ENCODE peak calls at places on chromosome 11, in eight cellular contexts. One of them, this sample, is unnamed.

GRCh38 chr11:102451041-102451692 is 1.4 kb downstream of the TMEM123 start:
- DNase-seq in HL-60: no peak
- DNase-seq in stimulated activated CD8-positive, alpha-beta memory T cell treated with anti-CD3 and anti-CD28 coated beads, Interleukin-15, amount 100 ng/mL, for 4 hours: no peak
- DNase-seq in A172: no peak
- DNase-seq in iPS DF 19.7: no peak
- DNase-seq in NCI-H1092 treated with DMSO at 0.1 percent for 48 hours: no peak
- DNase-seq in fibroblast of lung: no peak
- DNase-seq in anterior cingulate cortex: no peak
- DNase-seq in this sample: no peak

GRCh38 chr11:121595717-121596156 is 143.0 kb upstream of the SORL1-AS1 start:
- DNase-seq in stimulated activated CD8-positive, alpha-beta memory T cell treated with anti-CD3 and anti-CD28 coated beads, Interleukin-15, amount 100 ng/mL, for 4 hours: no peak
- DNase-seq in A172: peak; percentile 90
- DNase-seq in iPS DF 19.7: no peak
- DNase-seq in HL-60: no peak
- DNase-seq in anterior cingulate cortex: no peak
- DNase-seq in NCI-H1092 treated with DMSO at 0.1 percent for 48 hours: no peak
- DNase-seq in fibroblast of lung: peak; percentile 100
- DNase-seq in this sample: no peak

GRCh38 chr11:45815747-45816146 is 10.8 kb downstream of the SLC35C1 start:
- DNase-seq in HL-60: no peak
- DNase-seq in iPS DF 19.7: no peak
- DNase-seq in fibroblast of lung: peak; percentile 23
- DNase-seq in NCI-H1092 treated with DMSO at 0.1 percent for 48 hours: no peak
- DNase-seq in A172: peak; percentile 22
- DNase-seq in anterior cingulate cortex: no peak
- DNase-seq in stimulated activated CD8-positive, alpha-beta memory T cell treated with anti-CD3 and anti-CD28 coated beads, Interleukin-15, amount 100 ng/mL, for 4 hours: no peak
- DNase-seq in this sample: no peak

GRCh38 chr11:12205330-12205729 is 94.9 kb downstream of the MICAL2 start:
- DNase-seq in iPS DF 19.7: no peak
- DNase-seq in A172: no peak
- DNase-seq in HL-60: no peak
- DNase-seq in fibroblast of lung: peak; percentile 82
- DNase-seq in anterior cingulate cortex: no peak
- DNase-seq in stimulated activated CD8-positive, alpha-beta memory T cell treated with anti-CD3 and anti-CD28 coated beads, Interleukin-15, amount 100 ng/mL, for 4 hours: no peak
- DNase-seq in NCI-H1092 treated with DMSO at 0.1 percent for 48 hours: no peak
- DNase-seq in this sample: no peak

GRCh38 chr11:65636810-65637557 is 917 bp upstream of the SIPA1 start:
- DNase-seq in anterior cingulate cortex: no peak
- DNase-seq in stimulated activated CD8-positive, alpha-beta memory T cell treated with anti-CD3 and anti-CD28 coated beads, Interleukin-15, amount 100 ng/mL, for 4 hours: no peak
- DNase-seq in HL-60: no peak
- DNase-seq in fibroblast of lung: no peak
- DNase-seq in NCI-H1092 treated with DMSO at 0.1 percent for 48 hours: no peak
- DNase-seq in A172: no peak
- DNase-seq in iPS DF 19.7: no peak
- DNase-seq in this sample: no peak

GRCh38 chr11:116312560-116313340 is 460.0 kb downstream of the BUD13 start:
- DNase-seq in A172: no peak
- DNase-seq in stimulated activated CD8-positive, alpha-beta memory T cell treated with anti-CD3 and anti-CD28 coated beads, Interleukin-15, amount 100 ng/mL, for 4 hours: no peak
- DNase-seq in anterior cingulate cortex: peak; percentile 87
- DNase-seq in NCI-H1092 treated with DMSO at 0.1 percent for 48 hours: peak; percentile 99
- DNase-seq in iPS DF 19.7: no peak
- DNase-seq in fibroblast of lung: peak; percentile 63
- DNase-seq in HL-60: no peak
- DNase-seq in this sample: no peak

GRCh38 chr11:70760416-70761020 is 362.2 kb downstream of the CTTN start:
- DNase-seq in A172: no peak
- DNase-seq in anterior cingulate cortex: no peak
- DNase-seq in stimulated activated CD8-positive, alpha-beta memory T cell treated with anti-CD3 and anti-CD28 coated beads, Interleukin-15, amount 100 ng/mL, for 4 hours: no peak
- DNase-seq in HL-60: no peak
- DNase-seq in iPS DF 19.7: no peak
- DNase-seq in fibroblast of lung: no peak
- DNase-seq in NCI-H1092 treated with DMSO at 0.1 percent for 48 hours: no peak
- DNase-seq in this sample: no peak

GRCh38 chr11:108609681-108610080 is 16.1 kb upstream of the EXPH5 start:
- DNase-seq in iPS DF 19.7: no peak
- DNase-seq in NCI-H1092 treated with DMSO at 0.1 percent for 48 hours: no peak
- DNase-seq in anterior cingulate cortex: no peak
- DNase-seq in A172: peak; percentile 78
- DNase-seq in stimulated activated CD8-positive, alpha-beta memory T cell treated with anti-CD3 and anti-CD28 coated beads, Interleukin-15, amount 100 ng/mL, for 4 hours: no peak
- DNase-seq in HL-60: no peak
- DNase-seq in fibroblast of lung: peak; percentile 75
- DNase-seq in this sample: no peak

GRCh38 chr11:34234086-34234740 is 123.6 kb downstream of the ABTB2 start:
- DNase-seq in HL-60: no peak
- DNase-seq in NCI-H1092 treated with DMSO at 0.1 percent for 48 hours: no peak
- DNase-seq in fibroblast of lung: peak; percentile 82
- DNase-seq in stimulated activated CD8-positive, alpha-beta memory T cell treated with anti-CD3 and anti-CD28 coated beads, Interleukin-15, amount 100 ng/mL, for 4 hours: peak; percentile 81
- DNase-seq in A172: peak; percentile 90
- DNase-seq in iPS DF 19.7: peak; percentile 88
- DNase-seq in anterior cingulate cortex: no peak
- DNase-seq in this sample: no peak

GRCh38 chr11:131749100-131749499 is 378.7 kb downstream of the NTM start:
- DNase-seq in NCI-H1092 treated with DMSO at 0.1 percent for 48 hours: no peak
- DNase-seq in HL-60: no peak
- DNase-seq in fibroblast of lung: peak; percentile 98
- DNase-seq in anterior cingulate cortex: no peak
- DNase-seq in A172: peak; percentile 49
- DNase-seq in iPS DF 19.7: no peak
- DNase-seq in stimulated activated CD8-positive, alpha-beta memory T cell treated with anti-CD3 and anti-CD28 coated beads, Interleukin-15, amount 100 ng/mL, for 4 hours: no peak
- DNase-seq in this sample: no peak

GRCh38 chr11:16925495-16926065 is 88.6 kb downstream of the PLEKHA7 start:
- DNase-seq in NCI-H1092 treated with DMSO at 0.1 percent for 48 hours: peak; percentile 64
- DNase-seq in HL-60: no peak
- DNase-seq in anterior cingulate cortex: no peak
- DNase-seq in fibroblast of lung: peak; percentile 49
- DNase-seq in A172: peak; percentile 50
- DNase-seq in stimulated activated CD8-positive, alpha-beta memory T cell treated with anti-CD3 and anti-CD28 coated beads, Interleukin-15, amount 100 ng/mL, for 4 hours: no peak
- DNase-seq in iPS DF 19.7: peak; percentile 50
- DNase-seq in this sample: no peak

GRCh38 chr11:22976146-22976545 is 115.9 kb upstream of the CCDC179 start:
- DNase-seq in NCI-H1092 treated with DMSO at 0.1 percent for 48 hours: no peak
- DNase-seq in anterior cingulate cortex: no peak
- DNase-seq in HL-60: peak; percentile 41
- DNase-seq in iPS DF 19.7: no peak
- DNase-seq in A172: peak; percentile 56
- DNase-seq in fibroblast of lung: peak; percentile 29
- DNase-seq in stimulated activated CD8-positive, alpha-beta memory T cell treated with anti-CD3 and anti-CD28 coated beads, Interleukin-15, amount 100 ng/mL, for 4 hours: no peak
- DNase-seq in this sample: no peak

GRCh38 chr11:76770642-76771445 is 12.3 kb upstream of the TSKU start:
- DNase-seq in anterior cingulate cortex: no peak
- DNase-seq in A172: peak; percentile 84
- DNase-seq in stimulated activated CD8-positive, alpha-beta memory T cell treated with anti-CD3 and anti-CD28 coated beads, Interleukin-15, amount 100 ng/mL, for 4 hours: no peak
- DNase-seq in HL-60: no peak
- DNase-seq in fibroblast of lung: peak; percentile 98
- DNase-seq in NCI-H1092 treated with DMSO at 0.1 percent for 48 hours: no peak
- DNase-seq in iPS DF 19.7: no peak
- DNase-seq in this sample: no peak

GRCh38 chr11:134640536-134640935 is 228.5 kb upstream of the B3GAT1 start:
- DNase-seq in anterior cingulate cortex: no peak
- DNase-seq in NCI-H1092 treated with DMSO at 0.1 percent for 48 hours: no peak
- DNase-seq in iPS DF 19.7: no peak
- DNase-seq in stimulated activated CD8-positive, alpha-beta memory T cell treated with anti-CD3 and anti-CD28 coated beads, Interleukin-15, amount 100 ng/mL, for 4 hours: no peak
- DNase-seq in HL-60: no peak
- DNase-seq in fibroblast of lung: no peak
- DNase-seq in A172: no peak
- DNase-seq in this sample: no peak

GRCh38 chr11:116175707-116176106 is 597.1 kb downstream of the BUD13 start:
- DNase-seq in A172: no peak
- DNase-seq in anterior cingulate cortex: no peak
- DNase-seq in stimulated activated CD8-positive, alpha-beta memory T cell treated with anti-CD3 and anti-CD28 coated beads, Interleukin-15, amount 100 ng/mL, for 4 hours: no peak
- DNase-seq in NCI-H1092 treated with DMSO at 0.1 percent for 48 hours: peak; percentile 45
- DNase-seq in HL-60: no peak
- DNase-seq in fibroblast of lung: no peak
- DNase-seq in iPS DF 19.7: no peak
- DNase-seq in this sample: peak; percentile 43

GRCh38 chr11:69630009-69630870 is 10.7 kb upstream of the CCND1 start:
- DNase-seq in stimulated activated CD8-positive, alpha-beta memory T cell treated with anti-CD3 and anti-CD28 coated beads, Interleukin-15, amount 100 ng/mL, for 4 hours: no peak
- DNase-seq in iPS DF 19.7: no peak
- DNase-seq in anterior cingulate cortex: no peak
- DNase-seq in fibroblast of lung: no peak
- DNase-seq in HL-60: no peak
- DNase-seq in A172: no peak
- DNase-seq in NCI-H1092 treated with DMSO at 0.1 percent for 48 hours: no peak
- DNase-seq in this sample: no peak

GRCh38 chr11:19743622-19744021 is 31.0 kb downstream of the NAV2 start:
- DNase-seq in NCI-H1092 treated with DMSO at 0.1 percent for 48 hours: no peak
- DNase-seq in fibroblast of lung: no peak
- DNase-seq in stimulated activated CD8-positive, alpha-beta memory T cell treated with anti-CD3 and anti-CD28 coated beads, Interleukin-15, amount 100 ng/mL, for 4 hours: no peak
- DNase-seq in iPS DF 19.7: no peak
- DNase-seq in HL-60: no peak
- DNase-seq in A172: no peak
- DNase-seq in anterior cingulate cortex: no peak
- DNase-seq in this sample: no peak

GRCh38 chr11:93526691-93527583 is 16.3 kb downstream of the SMCO4 start:
- DNase-seq in stimulated activated CD8-positive, alpha-beta memory T cell treated with anti-CD3 and anti-CD28 coated beads, Interleukin-15, amount 100 ng/mL, for 4 hours: no peak
- DNase-seq in fibroblast of lung: no peak
- DNase-seq in anterior cingulate cortex: no peak
- DNase-seq in HL-60: no peak
- DNase-seq in A172: no peak
- DNase-seq in iPS DF 19.7: no peak
- DNase-seq in NCI-H1092 treated with DMSO at 0.1 percent for 48 hours: no peak
- DNase-seq in this sample: no peak

This sample was measured in cerebellar nuclear complex.